ENCODE peak calls at places on chromosomes 2 and 18, in six cellular contexts. One of them, this sample, is unnamed.

GRCh38 chr18:37964885-37965571 is 399.4 kb upstream of the CELF4 start:
- DNase-seq in IMR-90: no peak
- DNase-seq in H9: no peak
- DNase-seq in H1: no peak
- DNase-seq in trophoblast cell: no peak
- DNase-seq in neuronal stem cell: no peak
- DNase-seq in this sample: peak; percentile 37

GRCh38 chr2:154692927-154693326 is 5.6 kb upstream of the KCNJ3 start:
- DNase-seq in IMR-90: no peak
- DNase-seq in H9: no peak
- DNase-seq in H1: no peak
- DNase-seq in trophoblast cell: peak; percentile 13
- DNase-seq in neuronal stem cell: no peak
- DNase-seq in this sample: peak; percentile 49

GRCh38 chr2:232632904-232633412 is 446 bp upstream of the EFHD1 start:
- DNase-seq in IMR-90: no peak
- DNase-seq in H9: no peak
- DNase-seq in H1: no peak
- DNase-seq in trophoblast cell: peak; percentile 85
- DNase-seq in neuronal stem cell: no peak
- DNase-seq in this sample: peak; percentile 35

GRCh38 chr2:85188852-85189251 is 55.7 kb downstream of the TCF7L1 start:
- DNase-seq in IMR-90: no peak
- DNase-seq in H9: no peak
- DNase-seq in H1: no peak
- DNase-seq in trophoblast cell: no peak
- DNase-seq in neuronal stem cell: no peak
- DNase-seq in this sample: no peak

GRCh38 chr18:30800800-30801199 is 241.7 kb downstream of the DSC3 start:
- DNase-seq in IMR-90: no peak
- DNase-seq in H9: no peak
- DNase-seq in H1: no peak
- DNase-seq in trophoblast cell: no peak
- DNase-seq in neuronal stem cell: no peak
- DNase-seq in this sample: no peak

GRCh38 chr18:34840416-34840815 is 130.3 kb downstream of the DTNA start:
- DNase-seq in IMR-90: no peak
- DNase-seq in H9: no peak
- DNase-seq in H1: no peak
- DNase-seq in trophoblast cell: no peak
- DNase-seq in neuronal stem cell: no peak
- DNase-seq in this sample: no peak

GRCh38 chr2:7053650-7054262 is 136.5 kb downstream of the RNF144A start:
- DNase-seq in IMR-90: no peak
- DNase-seq in H9: no peak
- DNase-seq in H1: no peak
- DNase-seq in trophoblast cell: no peak
- DNase-seq in neuronal stem cell: no peak
- DNase-seq in this sample: no peak

GRCh38 chr2:165634855-165635254 is 159.2 kb downstream of the GALNT3 start:
- DNase-seq in IMR-90: peak; percentile 5
- DNase-seq in H9: peak; percentile 69
- DNase-seq in H1: peak; percentile 57
- DNase-seq in trophoblast cell: no peak
- DNase-seq in neuronal stem cell: peak; percentile 35
- DNase-seq in this sample: peak; percentile 75

GRCh38 chr18:78305789-78306188 is 673.8 kb upstream of the SALL3 start:
- DNase-seq in IMR-90: no peak
- DNase-seq in H9: no peak
- DNase-seq in H1: no peak
- DNase-seq in trophoblast cell: no peak
- DNase-seq in neuronal stem cell: no peak
- DNase-seq in this sample: peak; percentile 3

DNA sequence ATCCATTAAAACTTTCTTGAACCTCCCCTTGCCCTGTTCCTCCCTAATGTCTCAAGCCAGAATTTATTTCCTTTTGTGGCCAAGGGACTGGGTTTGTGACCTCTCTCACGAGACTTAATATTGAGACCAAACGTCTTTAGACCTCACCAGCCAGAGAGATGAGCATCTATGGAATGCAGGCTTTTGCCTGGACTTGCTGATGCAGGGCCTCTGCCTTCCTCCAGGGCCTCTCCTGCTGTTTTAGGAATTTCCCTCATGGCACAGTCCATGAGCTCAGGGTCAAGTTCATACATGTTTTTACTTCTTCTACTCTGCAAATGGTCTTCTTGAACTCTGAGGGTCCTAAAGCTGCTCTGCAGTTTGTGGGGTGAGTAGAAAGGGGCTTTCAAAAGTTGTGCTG is 22.3 kb downstream of the IL1B start:
- DNase-seq in IMR-90: peak; percentile 57
- DNase-seq in H9: peak; percentile 76
- DNase-seq in H1: no peak
- DNase-seq in trophoblast cell: peak; percentile 79
- DNase-seq in neuronal stem cell: no peak
- DNase-seq in this sample: peak; percentile 93
- H2BK5ac ChIP-seq in IMR-90: peak overlapping the region; percentile 59
- H2BK5ac ChIP-seq in H9: no peak overlapping the region
- H2BK5ac ChIP-seq in H1: peak overlapping the region; percentile 69
- H2BK5ac ChIP-seq in trophoblast cell: no peak overlapping the region
- H2BK5ac ChIP-seq in neuronal stem cell: no peak overlapping the region
- H2BK5ac ChIP-seq in this sample: no peak overlapping the region

GRCh38 chr2:54604771-54605350 is 118.6 kb upstream of the EML6 start:
- DNase-seq in IMR-90: no peak
- DNase-seq in H9: no peak
- DNase-seq in H1: no peak
- DNase-seq in trophoblast cell: no peak
- DNase-seq in neuronal stem cell: no peak
- DNase-seq in this sample: no peak
- H2BK5ac ChIP-seq in IMR-90: no peak overlapping the region
- H2BK5ac ChIP-seq in H9: no peak overlapping the region
- H2BK5ac ChIP-seq in H1: no peak overlapping the region
- H2BK5ac ChIP-seq in trophoblast cell: no peak overlapping the region
- H2BK5ac ChIP-seq in neuronal stem cell: no peak overlapping the region
- H2BK5ac ChIP-seq in this sample: no peak overlapping the region

DNA sequence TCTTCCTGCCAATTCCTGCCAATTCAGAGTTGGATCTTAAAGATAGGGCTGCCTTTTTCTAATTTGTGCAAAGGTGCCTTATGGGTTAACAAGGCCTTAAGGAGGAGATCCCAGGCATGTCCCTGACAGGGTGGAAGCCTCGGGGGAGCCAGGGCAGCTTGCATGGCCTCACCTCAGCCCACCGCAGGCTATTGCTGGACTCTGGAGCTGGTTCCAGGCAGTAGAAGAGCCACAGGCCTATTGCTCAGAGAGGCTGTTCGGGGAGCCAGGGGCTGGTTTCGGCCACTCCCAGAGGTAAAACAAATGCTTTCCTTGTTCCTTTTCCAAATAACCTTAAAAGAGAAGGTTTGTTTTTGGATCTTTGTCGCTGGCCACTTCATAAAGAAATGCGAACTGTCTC is 108.7 kb downstream of the APOB start:
- DNase-seq in IMR-90: no peak
- DNase-seq in H9: no peak
- DNase-seq in H1: no peak
- DNase-seq in trophoblast cell: no peak
- DNase-seq in neuronal stem cell: no peak
- DNase-seq in this sample: no peak
- H2BK5ac ChIP-seq in IMR-90: no peak overlapping the region
- H2BK5ac ChIP-seq in H9: no peak overlapping the region
- H2BK5ac ChIP-seq in H1: no peak overlapping the region
- H2BK5ac ChIP-seq in trophoblast cell: no peak overlapping the region
- H2BK5ac ChIP-seq in neuronal stem cell: no peak overlapping the region
- H2BK5ac ChIP-seq in this sample: no peak overlapping the region

DNA sequence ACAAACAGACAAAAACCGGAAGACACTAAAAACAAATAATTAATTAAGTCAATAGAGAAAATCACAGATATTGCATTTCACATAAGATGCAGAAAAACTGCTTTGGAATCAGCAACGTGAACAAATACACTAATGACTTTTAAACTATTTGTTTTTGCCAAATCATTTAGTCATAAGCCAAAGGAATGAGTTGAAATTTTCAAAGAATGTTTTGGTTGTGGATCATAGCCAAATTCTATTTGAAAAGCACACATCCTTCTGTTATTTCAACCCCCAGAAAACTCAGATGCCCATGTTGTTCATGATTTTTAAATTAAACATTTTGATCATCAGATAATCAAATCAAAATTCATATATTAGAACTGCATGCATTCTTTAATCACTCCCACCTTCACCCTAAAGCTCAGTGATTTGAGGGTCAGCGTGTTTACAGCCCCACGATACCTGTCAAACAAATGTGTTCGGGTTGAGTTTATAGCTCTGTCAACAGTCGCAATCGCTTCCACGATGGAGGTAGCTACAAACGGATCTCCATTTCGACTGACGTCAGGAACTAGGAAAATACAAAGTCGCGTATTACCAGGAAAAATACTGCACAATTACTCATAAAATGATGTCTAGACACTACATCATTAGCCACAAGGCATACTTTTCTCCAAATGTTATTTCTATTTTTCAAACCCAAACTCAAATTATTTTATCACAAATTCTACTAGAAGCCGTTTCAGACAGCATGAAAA is 90.2 kb downstream of the PXDN start:
- DNase-seq in IMR-90: peak; percentile 87
- DNase-seq in H9: no peak
- DNase-seq in H1: no peak
- DNase-seq in trophoblast cell: peak; percentile 46
- DNase-seq in neuronal stem cell: no peak
- DNase-seq in this sample: no peak
- H2BK5ac ChIP-seq in IMR-90: peak overlapping the region; percentile 98
- H2BK5ac ChIP-seq in H9: no peak overlapping the region
- H2BK5ac ChIP-seq in H1: no peak overlapping the region
- H2BK5ac ChIP-seq in trophoblast cell: no peak overlapping the region
- H2BK5ac ChIP-seq in neuronal stem cell: no peak overlapping the region
- H2BK5ac ChIP-seq in this sample: no peak overlapping the region

GRCh38 chr2:189574793-189575475 is 5.7 kb downstream of the SLC40A1 start:
- DNase-seq in IMR-90: no peak
- DNase-seq in H9: no peak
- DNase-seq in H1: no peak
- DNase-seq in trophoblast cell: no peak
- DNase-seq in neuronal stem cell: no peak
- DNase-seq in this sample: no peak
- H2BK5ac ChIP-seq in IMR-90: no peak overlapping the region
- H2BK5ac ChIP-seq in H9: no peak overlapping the region
- H2BK5ac ChIP-seq in H1: no peak overlapping the region
- H2BK5ac ChIP-seq in trophoblast cell: no peak overlapping the region
- H2BK5ac ChIP-seq in neuronal stem cell: no peak overlapping the region
- H2BK5ac ChIP-seq in this sample: no peak overlapping the region

GRCh38 chr2:237305579-237305978 is 108.4 kb downstream of the COL6A3 start:
- DNase-seq in IMR-90: no peak
- DNase-seq in H9: no peak
- DNase-seq in H1: no peak
- DNase-seq in trophoblast cell: no peak
- DNase-seq in neuronal stem cell: no peak
- DNase-seq in this sample: no peak
- H2BK5ac ChIP-seq in IMR-90: peak overlapping the region; percentile 95
- H2BK5ac ChIP-seq in H9: no peak overlapping the region
- H2BK5ac ChIP-seq in H1: no peak overlapping the region
- H2BK5ac ChIP-seq in trophoblast cell: no peak overlapping the region
- H2BK5ac ChIP-seq in neuronal stem cell: no peak overlapping the region
- H2BK5ac ChIP-seq in this sample: no peak overlapping the region

DNA sequence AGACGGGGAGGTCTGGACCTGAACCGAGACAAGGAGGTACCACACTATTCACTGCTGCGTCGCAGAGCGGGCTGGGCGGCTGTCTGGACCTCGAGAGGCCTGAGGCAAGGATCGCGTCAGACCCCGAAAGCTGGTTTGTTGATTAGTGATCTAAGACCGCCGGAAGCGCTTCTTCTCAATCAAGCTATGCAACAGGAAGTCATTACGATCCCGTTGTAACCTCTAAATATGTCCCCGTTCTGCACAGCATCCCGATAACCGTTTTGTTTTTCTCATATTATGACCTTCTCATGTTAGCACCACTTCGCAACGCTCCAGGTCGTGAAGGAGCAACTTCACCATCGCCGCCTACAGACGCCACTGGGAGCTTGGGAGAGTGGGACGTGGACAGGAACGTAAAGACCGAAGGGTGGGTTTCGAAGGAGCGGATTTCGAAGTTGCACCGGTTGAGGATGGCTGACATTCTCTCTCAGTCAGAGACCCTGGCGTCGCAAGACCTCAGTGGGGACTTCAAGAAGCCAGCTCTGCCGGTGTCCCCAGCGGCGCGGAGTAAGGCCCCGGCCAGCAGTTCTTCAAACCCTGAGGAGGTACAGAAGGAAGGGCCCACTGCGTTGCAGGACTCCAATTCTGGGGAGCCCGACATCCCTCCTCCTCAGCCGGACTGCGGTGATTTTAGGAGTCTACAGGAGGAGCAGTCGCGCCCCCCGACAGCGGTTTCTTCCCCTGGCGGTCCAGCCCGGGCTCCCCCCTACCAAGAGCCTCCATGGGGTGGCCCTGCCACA is at the start of the genes SLC4A1AP and SUPT7L:
- DNase-seq in IMR-90: peak; percentile 89
- DNase-seq in H9: peak; percentile 81
- DNase-seq in H1: peak; percentile 87
- DNase-seq in trophoblast cell: peak; percentile 87
- DNase-seq in neuronal stem cell: peak; percentile 92
- DNase-seq in this sample: peak; percentile 93
- H2BK5ac ChIP-seq in IMR-90: peak within 1 kb of the TSS; percentile 97
- H2BK5ac ChIP-seq in H9: peak within 1 kb of the TSS; percentile 45
- H2BK5ac ChIP-seq in H1: peak within 1 kb of the TSS; percentile 99
- H2BK5ac ChIP-seq in trophoblast cell: peak within 1 kb of the TSS; percentile 54
- H2BK5ac ChIP-seq in neuronal stem cell: peak within 1 kb of the TSS; percentile 0
- H2BK5ac ChIP-seq in this sample: peak within 1 kb of the TSS; percentile 78

DNA sequence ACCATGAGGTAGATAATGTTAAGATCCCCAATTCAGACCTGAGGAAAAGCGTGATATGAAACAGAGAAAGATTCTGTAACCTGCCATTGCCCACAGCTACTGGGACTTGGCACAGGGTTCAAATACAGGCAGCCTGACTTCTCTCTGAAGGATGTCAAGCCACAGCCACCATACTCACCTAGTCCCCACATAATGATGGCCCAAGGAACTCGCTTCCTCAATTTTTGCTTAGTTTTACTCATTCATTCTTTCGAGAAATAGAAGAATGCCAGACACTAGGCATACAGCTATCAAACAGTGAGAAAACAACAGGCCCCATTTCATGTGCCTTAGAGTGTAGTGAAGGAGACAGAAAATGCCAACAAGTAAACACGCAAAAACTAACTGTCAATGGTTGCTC is 980 bp upstream of the SULT1C4 start:
- DNase-seq in IMR-90: no peak
- DNase-seq in H9: no peak
- DNase-seq in H1: no peak
- DNase-seq in trophoblast cell: no peak
- DNase-seq in neuronal stem cell: no peak
- DNase-seq in this sample: no peak
- H2BK5ac ChIP-seq in IMR-90: peak overlapping the region; percentile 31
- H2BK5ac ChIP-seq in H9: no peak overlapping the region
- H2BK5ac ChIP-seq in H1: no peak overlapping the region
- H2BK5ac ChIP-seq in trophoblast cell: no peak overlapping the region
- H2BK5ac ChIP-seq in neuronal stem cell: no peak overlapping the region
- H2BK5ac ChIP-seq in this sample: no peak overlapping the region

GRCh38 chr2:234953116-234954031 is 1.6 kb downstream of the SH3BP4 start:
- DNase-seq in IMR-90: no peak
- DNase-seq in H9: no peak
- DNase-seq in H1: no peak
- DNase-seq in trophoblast cell: peak; percentile 80
- DNase-seq in neuronal stem cell: no peak
- DNase-seq in this sample: peak; percentile 57
- H2BK5ac ChIP-seq in IMR-90: peak overlapping the region; percentile 91
- H2BK5ac ChIP-seq in H9: no peak overlapping the region
- H2BK5ac ChIP-seq in H1: no peak overlapping the region
- H2BK5ac ChIP-seq in trophoblast cell: peak overlapping the region; percentile 59
- H2BK5ac ChIP-seq in neuronal stem cell: no peak overlapping the region
- H2BK5ac ChIP-seq in this sample: no peak overlapping the region